ENCODE peak calls at places on chromosome 5, in six cellular contexts. L is K562, G is WTC11, E is A549, P is SK-N-SH, X is NB4. D is an unnamed sample.
A peak's percentile ranks its signal among the peaks of the same experiment; 100 is the strongest.

GRCh38 chr5:23412011-23412410 is 95.4 kb upstream of the PRDM9 start:
- DNase-seq in L (no peak), G (no peak), E (peak; percentile 14), P (no peak), X (no peak), D (no peak)

GRCh38 chr5:21225223-21226064 is 1237.4 kb upstream of the CDH18 start:
- DNase-seq in L (peak; percentile 51), G (no peak), E (peak; percentile 4), P (no peak), X (no peak), D (no peak)

GRCh38 chr5:34652916-34653315 is 3.2 kb upstream of the RAI14 start:
- DNase-seq in L (no peak), G (no peak), E (no peak), P (no peak), X (no peak), D (peak; percentile 76)

GRCh38 chr5:16522096-16522495 is 56.5 kb upstream of the ZNF622 start:
- DNase-seq in L (peak; percentile 34), G (no peak), E (no peak), P (no peak), X (no peak), D (no peak)

GRCh38 chr5:10707198-10708187 is 53.5 kb downstream of the DAP start:
- DNase-seq in L (no peak), G (no peak), E (no peak), P (no peak), X (no peak), D (no peak)

GRCh38 chr5:38742821-38743220 is 103.0 kb upstream of the OSMR start:
- DNase-seq in L (no peak), G (no peak), E (no peak), P (no peak), X (no peak), D (no peak)

GRCh38 chr5:163809480-163809879 is 304.1 kb downstream of the MAT2B start:
- DNase-seq in L (no peak), G (no peak), E (no peak), P (no peak), X (peak; percentile 5), D (peak; percentile 63)

GRCh38 chr5:17305964-17306725 is 88.7 kb downstream of the BASP1 start:
- DNase-seq in L (no peak), G (no peak), E (peak; percentile 99), P (no peak), X (no peak), D (peak; percentile 63)

GRCh38 chr5:763998-764781 is 20.3 kb downstream of the ZDHHC11B start:
- DNase-seq in L (no peak), G (no peak), E (no peak), P (peak; percentile 31), X (no peak), D (no peak)

GRCh38 chr5:75152861-75153260 is 83.8 kb downstream of the ANKRD31 start:
- DNase-seq in L (no peak), G (no peak), E (no peak), P (no peak), X (no peak), D (no peak)

DNA sequence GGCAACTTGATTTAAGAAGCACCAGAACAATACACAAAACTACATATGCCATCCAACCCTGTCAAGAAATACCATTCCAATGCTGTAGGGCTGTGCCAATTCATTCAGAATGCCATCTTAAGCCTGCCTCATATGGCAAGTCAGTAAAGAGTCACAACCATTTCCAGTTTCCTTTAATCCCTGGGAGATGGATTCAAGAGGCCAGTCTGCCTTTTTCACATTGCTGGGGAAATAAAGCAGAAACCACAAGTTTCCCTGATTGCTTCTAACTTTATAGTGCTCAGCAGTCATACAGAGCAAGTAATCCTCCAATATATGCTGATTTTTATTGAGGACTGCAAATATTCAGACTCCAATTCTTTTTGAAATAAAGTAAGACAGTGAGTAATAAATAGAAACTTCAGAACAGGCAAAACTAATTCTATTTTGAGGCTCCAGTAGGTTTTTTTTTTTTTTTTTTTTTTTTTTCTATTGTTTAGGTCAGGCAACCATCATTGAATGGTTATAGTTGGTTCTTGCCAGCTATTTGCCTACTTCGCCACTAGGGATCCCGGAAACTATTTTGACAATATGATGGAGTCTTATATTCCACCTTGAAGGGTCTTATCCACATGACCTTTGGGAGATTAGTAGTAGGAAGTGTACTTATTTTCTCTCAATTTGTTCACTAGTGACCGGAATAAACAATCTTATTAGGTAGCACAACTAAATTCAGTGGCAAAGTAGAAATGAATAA is 400.9 kb upstream of the MEF2C start:
- DNase-seq in L (no peak), G (no peak), E (no peak), P (no peak), X (no peak), D (no peak)
- TF ChIP-seq CTCF in L (no peak), G (no peak), E (no peak), P (peak; percentile 30), X (peak; percentile 1), D (no peak)

DNA sequence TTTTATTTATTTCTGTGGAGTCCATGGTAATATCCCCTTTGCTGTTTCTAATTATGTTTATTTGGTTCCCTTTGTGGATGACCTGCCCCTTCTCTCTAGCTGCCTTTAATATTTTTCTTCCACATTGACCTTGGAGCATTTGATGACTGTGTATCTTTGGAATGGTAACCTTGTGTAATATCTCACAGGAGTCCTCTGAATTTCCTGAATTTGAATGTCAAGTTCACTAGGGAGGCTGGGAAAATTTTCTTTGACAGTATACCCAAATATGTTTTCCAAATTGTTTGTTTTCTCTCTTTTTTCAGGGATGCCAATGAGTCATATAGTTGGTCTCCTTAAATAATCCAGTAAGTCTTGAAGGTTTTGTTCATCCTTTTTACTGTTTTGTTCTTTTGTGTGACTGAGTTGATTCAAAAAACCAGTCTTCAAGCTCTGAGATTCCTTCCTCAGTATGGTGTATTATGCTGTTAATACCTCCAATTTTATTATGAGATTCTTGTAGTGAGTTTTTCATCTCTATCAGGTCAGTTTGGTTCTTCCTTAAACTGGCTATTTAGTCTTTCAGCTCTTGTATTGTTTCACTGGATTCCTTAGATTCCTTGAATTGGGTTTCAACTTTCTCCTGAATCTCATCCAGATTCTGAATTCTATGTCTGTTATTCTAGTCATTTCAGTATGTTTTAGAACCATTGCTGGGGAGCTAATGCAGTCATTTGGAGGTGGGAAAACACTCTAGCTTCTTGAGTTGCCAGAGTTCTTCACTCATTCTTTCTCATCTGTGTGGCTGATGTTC is 349.0 kb upstream of the TARS1 start:
- DNase-seq in L (no peak), G (no peak), E (no peak), P (no peak), X (no peak), D (no peak)
- TF ChIP-seq MAX in L (no peak), G (no peak), E (no peak), P (no peak), X (no peak), D (no peak)

GRCh38 chr5:141883948-141884318 is 5.7 kb upstream of the PCDH1 start:
- DNase-seq in L (no peak), G (no peak), E (no peak), P (peak; percentile 36), X (no peak), D (no peak)

DNA sequence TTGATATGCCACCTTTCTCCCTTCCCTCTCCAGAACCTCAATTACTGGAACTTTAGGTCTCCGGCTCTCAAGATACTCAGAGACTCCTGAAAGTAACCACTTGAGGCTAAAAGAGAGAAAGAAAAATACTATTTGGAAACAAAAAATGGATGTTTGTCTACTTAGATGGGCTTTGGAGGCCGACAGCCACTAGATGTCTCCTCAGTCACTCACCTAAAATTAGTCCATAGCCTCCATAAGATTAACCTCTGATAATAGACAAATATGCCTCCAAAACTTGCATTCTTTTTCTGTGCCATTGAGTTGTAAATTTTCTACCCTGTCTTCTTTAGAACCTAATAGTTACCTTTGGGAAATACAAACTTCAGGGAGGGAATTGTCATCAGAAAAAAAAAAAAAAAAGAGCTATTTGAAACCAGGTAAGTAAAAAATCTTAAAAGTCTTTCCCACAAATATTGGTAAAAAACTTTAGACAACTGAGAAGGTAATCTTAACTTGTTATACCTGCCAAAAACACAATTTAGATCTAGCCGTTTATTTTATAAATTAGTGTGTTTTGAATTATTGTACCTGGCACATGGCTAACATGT is 11.2 kb upstream of the PCDH1 start:
- DNase-seq in L (peak; percentile 29), G (no peak), E (peak; percentile 31), P (peak; percentile 38), X (peak; percentile 20), D (peak; percentile 48)
- TF ChIP-seq CTCF in L (peak; percentile 54), G (no peak), E (peak; percentile 51), P (peak; percentile 48), X (peak; percentile 30), D (peak; percentile 10)

DNA sequence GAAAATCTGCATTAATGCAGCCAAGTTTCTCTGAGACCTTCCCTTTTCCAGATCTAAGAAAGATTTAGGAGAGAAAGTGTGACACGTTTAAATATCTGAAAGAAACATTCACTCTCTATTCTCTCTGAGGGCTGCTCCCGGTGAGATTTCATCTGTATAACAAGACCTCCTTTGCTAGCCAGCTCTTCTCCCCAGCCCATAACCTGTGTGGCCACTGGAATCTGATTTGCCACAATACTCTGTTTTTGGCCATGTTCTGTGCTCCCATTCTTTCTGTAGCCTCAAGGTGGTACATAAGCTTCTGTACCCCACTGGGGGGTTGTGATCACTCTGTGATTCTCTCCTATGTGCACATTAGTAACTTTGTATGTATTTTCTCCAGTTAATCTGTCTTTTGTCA is 291.0 kb upstream of the SEMA6A start:
- DNase-seq in L (no peak), G (no peak), E (no peak), P (no peak), X (no peak), D (no peak)
- TF ChIP-seq MAX in L (no peak), G (no peak), E (no peak), P (no peak), X (no peak), D (no peak)

GRCh38 chr5:123540534-123540933 is 28.6 kb downstream of the CSNK1G3 start:
- DNase-seq in L (no peak), G (no peak), E (no peak), P (no peak), X (no peak), D (no peak)

GRCh38 chr5:123543438-123543837 is 31.5 kb downstream of the CSNK1G3 start:
- DNase-seq in L (no peak), G (no peak), E (no peak), P (no peak), X (no peak), D (no peak)

GRCh38 chr5:123549256-123549904 is 37.4 kb downstream of the CSNK1G3 start:
- DNase-seq in L (peak; percentile 7), G (no peak), E (no peak), P (no peak), X (peak; percentile 27), D (no peak)

GRCh38 chr5:123546657-123547056 is 34.7 kb downstream of the CSNK1G3 start:
- DNase-seq in L (no peak), G (no peak), E (no peak), P (no peak), X (no peak), D (no peak)

GRCh38 chr5:123545506-123545905 is 33.5 kb downstream of the CSNK1G3 start:
- DNase-seq in L (peak; percentile 45), G (peak; percentile 26), E (peak; percentile 38), P (no peak), X (peak; percentile 27), D (peak; percentile 27)
- TF ChIP-seq CTCF in L (peak; percentile 73), G (peak; percentile 49), E (peak; percentile 19), P (no peak), X (no peak), D (peak; percentile 14)

GRCh38 chr5:170747851-170748250 is 35.7 kb upstream of the GABRP start:
- DNase-seq in L (peak; percentile 23), G (peak; percentile 72), E (peak; percentile 42), P (peak; percentile 59), X (peak; percentile 13), D (peak; percentile 29)
- TF ChIP-seq MAX in L (no peak), G (no peak), E (no peak), P (no peak), X (no peak), D (no peak)

D was measured in endothelial cell of umbilical vein.